ENCODE peak calls at places on chromosomes 5 and 9, in eight cellular contexts. D is HCT116; B is GM23248; W is brain microvascular endothelial cell; V is psoas muscle; H is neuronal stem cell; L is CD4-positive, CD25-positive, alpha-beta regulatory T cell; R is uterus. M is an unnamed sample. For H3K27me3, the result is how much of the 10 kb centered on the place peaks cover.

GRCh38 chr5:81167544-81167943 is 65.6 kb upstream of the CKMT2 start:
- DNase-seq in D (no peak), B (no peak), W (no peak), V (no peak), H (no peak), L (no peak), R (no peak), M (no peak)

GRCh38 chr9:93270976-93271375 is 87.0 kb downstream of the WNK2 start:
- DNase-seq in D (no peak), B (no peak), W (no peak), V (no peak), H (no peak), L (no peak), R (no peak), M (no peak)

GRCh38 chr9:4356306-4356705 is 56.4 kb upstream of the GLIS3 start:
- DNase-seq in D (no peak), B (no peak), W (no peak), V (no peak), H (no peak), L (no peak), R (no peak), M (no peak)

GRCh38 chr5:138654281-138654867 is 79.2 kb upstream of the HSPA9 start:
- DNase-seq in D (no peak), B (peak), W (peak), V (no peak), H (no peak), L (peak), R (no peak), M (peak)

GRCh38 chr9:21996438-21996837 is 1.8 kb downstream of the CDKN2B-AS1 start:
- DNase-seq in D (no peak), B (no peak), W (no peak), V (no peak), H (no peak), L (no peak), R (no peak), M (no peak)

GRCh38 chr5:96661101-96661840 is 905 bp upstream of the CAST start:
- DNase-seq in D (no peak), B (peak), W (peak), V (peak), H (peak), L (peak), R (peak), M (peak)

GRCh38 chr9:88266416-88266815 is 121.8 kb upstream of the SPIN1 start:
- DNase-seq in D (no peak), B (no peak), W (no peak), V (no peak), H (no peak), L (no peak), R (no peak), M (no peak)

GRCh38 chr9:83554278-83554677 is 16.1 kb upstream of the FRMD3 start:
- DNase-seq in D (no peak), B (no peak), W (no peak), V (peak), H (no peak), L (no peak), R (no peak), M (no peak)

GRCh38 chr5:119063579-119064379 is 7.1 kb upstream of the DMXL1 start:
- DNase-seq in D (no peak), B (peak), W (no peak), V (no peak), H (no peak), L (no peak), R (no peak), M (no peak)

GRCh38 chr9:91047993-91048607 is 246.5 kb downstream of the SYK start:
- DNase-seq in D (no peak), B (peak), W (peak), V (no peak), H (no peak), L (no peak), R (no peak), M (no peak)

GRCh38 chr5:88515881-88516819 is 247.5 kb upstream of the TMEM161B start:
- DNase-seq in D (no peak), B (no peak), W (no peak), V (no peak), H (no peak), L (no peak), R (no peak), M (no peak)

GRCh38 chr5:67038817-67039603 is 157.6 kb downstream of the CD180 start:
- DNase-seq in D (no peak), B (peak), W (peak), V (no peak), H (no peak), L (no peak), R (no peak), M (no peak)

GRCh38 chr9:22446589-22446949 is at the start of gene DMRTA1:
- DNase-seq in D (no peak), B (peak), W (peak), V (peak), H (no peak), L (no peak), R (peak), M (no peak)

GRCh38 chr9:129703667-129704355 is 38.4 kb downstream of the PRRX2 start:
- DNase-seq in D (no peak), B (peak), W (no peak), V (no peak), H (no peak), L (no peak), R (peak), M (no peak)

GRCh38 chr5:151092750-151093149 is 11.9 kb upstream of the TNIP1 start:
- DNase-seq in D (no peak), B (peak), W (peak), V (peak), H (no peak), L (no peak), R (no peak), M (no peak)

GRCh38 chr9:128911529-128912035 is 9.2 kb upstream of the PHYHD1 start:
- DNase-seq in D (no peak), B (peak), W (peak), V (peak), H (no peak), L (no peak), R (peak), M (no peak)

GRCh38 chr5:6286404-6286803 is 91.9 kb downstream of the MED10 start:
- DNase-seq in D (no peak), B (no peak), W (no peak), V (no peak), H (no peak), L (no peak), R (no peak), M (no peak)

GRCh38 chr5:151075698-151076331 is 5.0 kb downstream of the TNIP1 start:
- DNase-seq in D (no peak), B (peak), W (peak), V (peak), H (no peak), L (no peak), R (no peak), M (no peak)

GRCh38 chr5:154611341-154611767 is 133.3 kb upstream of the HAND1 start:
- DNase-seq in D (no peak), B (peak), W (no peak), V (no peak), H (no peak), L (no peak), R (no peak), M (no peak)

GRCh38 chr9:114321759-114322158 is 1.1 kb upstream of the ORM1 start:
- DNase-seq in D (no peak), B (peak), W (peak), V (no peak), H (no peak), L (no peak), R (no peak), M (no peak)

GRCh38 chr9:36363448-36363847 is 36.6 kb downstream of the RNF38 start:
- DNase-seq in D (no peak), B (no peak), W (no peak), V (no peak), H (no peak), L (no peak), R (no peak), M (no peak)

GRCh38 chr5:108003178-108003577 is 332.4 kb upstream of the EFNA5 start:
- DNase-seq in D (no peak), B (peak), W (peak), V (no peak), H (no peak), L (no peak), R (no peak), M (no peak)

GRCh38 chr9:73813546-73813945 is 661.9 kb downstream of the ANXA1 start:
- DNase-seq in D (no peak), B (no peak), W (no peak), V (no peak), H (no peak), L (no peak), R (no peak), M (no peak)

GRCh38 chr5:65796269-65796668 is 74.3 kb downstream of the NLN start:
- DNase-seq in D (no peak), B (peak), W (no peak), V (no peak), H (no peak), L (no peak), R (no peak), M (no peak)

GRCh38 chr9:130675396-130675795 is 11.0 kb downstream of the PRDM12 start:
- DNase-seq in D (no peak), B (no peak), W (no peak), V (no peak), H (no peak), L (no peak), R (no peak), M (no peak)

GRCh38 chr9:94014845-94015244 is 59.7 kb upstream of the BARX1 start:
- DNase-seq in D (no peak), B (no peak), W (no peak), V (no peak), H (no peak), L (no peak), R (no peak), M (no peak)

GRCh38 chr5:129241755-129242154 is 147.2 kb downstream of the ISOC1 start:
- DNase-seq in D (no peak), B (no peak), W (no peak), V (no peak), H (no peak), L (no peak), R (no peak), M (no peak)

GRCh38 chr5:137836997-137837396 is 30.7 kb upstream of the MYOT start:
- DNase-seq in D (no peak), B (peak), W (peak), V (no peak), H (no peak), L (no peak), R (no peak), M (no peak)

GRCh38 chr9:1460143-1460769 is 410.1 kb downstream of the DMRT2 start:
- DNase-seq in D (no peak), B (peak), W (no peak), V (no peak), H (no peak), L (no peak), R (no peak), M (no peak)

GRCh38 chr9:95045751-95046150 is 271.8 kb downstream of the FANCC start:
- DNase-seq in D (no peak), B (no peak), W (no peak), V (no peak), H (no peak), L (no peak), R (no peak), M (no peak)

GRCh38 chr9:95048225-95049087 is 269.1 kb downstream of the FANCC start:
- DNase-seq in D (no peak), B (peak), W (no peak), V (peak), H (peak), L (peak), R (peak), M (peak)

GRCh38 chr9:95053611-95054440 is 263.7 kb downstream of the FANCC start:
- DNase-seq in D (no peak), B (peak), W (no peak), V (no peak), H (no peak), L (no peak), R (no peak), M (no peak)

GRCh38 chr9:95047452-95048224 is 269.9 kb downstream of the FANCC start:
- DNase-seq in D (no peak), B (no peak), W (no peak), V (no peak), H (no peak), L (no peak), R (no peak), M (no peak)

GRCh38 chr9:95049761-95050160 is 267.7 kb downstream of the FANCC start:
- DNase-seq in D (no peak), B (peak), W (no peak), V (no peak), H (no peak), L (no peak), R (no peak), M (no peak)
- H3K27me3 ChIP-seq in D (under half), B (under half), W (under half), V (under half), H (under half), L (under half), R (under half), M (under half)

GRCh38 chr9:33172735-33173238 is 5.7 kb upstream of the B4GALT1 start:
- DNase-seq in D (no peak), B (no peak), W (no peak), V (no peak), H (no peak), L (no peak), R (no peak), M (no peak)
- H3K27ac ChIP-seq in D (no peak), B (peak), W (no peak), V (no peak), H (no peak), L (no peak), R (no peak), M (no peak)

GRCh38 chr9:121268598-121269029 is 652 bp downstream of the GSN start:
- DNase-seq in D (no peak), B (peak), W (no peak), V (peak), H (no peak), L (no peak), R (no peak), M (no peak)

GRCh38 chr9:121269030-121269887 is 1.3 kb downstream of the GSN start:
- DNase-seq in D (no peak), B (peak), W (no peak), V (peak), H (no peak), L (no peak), R (peak), M (no peak)

GRCh38 chr9:121266356-121266755 is 1.6 kb upstream of the GSN start:
- DNase-seq in D (no peak), B (no peak), W (no peak), V (no peak), H (no peak), L (no peak), R (no peak), M (no peak)

GRCh38 chr9:121266906-121267650 is 884 bp upstream of the GSN start:
- DNase-seq in D (no peak), B (no peak), W (no peak), V (peak), H (no peak), L (no peak), R (no peak), M (no peak)

DNA sequence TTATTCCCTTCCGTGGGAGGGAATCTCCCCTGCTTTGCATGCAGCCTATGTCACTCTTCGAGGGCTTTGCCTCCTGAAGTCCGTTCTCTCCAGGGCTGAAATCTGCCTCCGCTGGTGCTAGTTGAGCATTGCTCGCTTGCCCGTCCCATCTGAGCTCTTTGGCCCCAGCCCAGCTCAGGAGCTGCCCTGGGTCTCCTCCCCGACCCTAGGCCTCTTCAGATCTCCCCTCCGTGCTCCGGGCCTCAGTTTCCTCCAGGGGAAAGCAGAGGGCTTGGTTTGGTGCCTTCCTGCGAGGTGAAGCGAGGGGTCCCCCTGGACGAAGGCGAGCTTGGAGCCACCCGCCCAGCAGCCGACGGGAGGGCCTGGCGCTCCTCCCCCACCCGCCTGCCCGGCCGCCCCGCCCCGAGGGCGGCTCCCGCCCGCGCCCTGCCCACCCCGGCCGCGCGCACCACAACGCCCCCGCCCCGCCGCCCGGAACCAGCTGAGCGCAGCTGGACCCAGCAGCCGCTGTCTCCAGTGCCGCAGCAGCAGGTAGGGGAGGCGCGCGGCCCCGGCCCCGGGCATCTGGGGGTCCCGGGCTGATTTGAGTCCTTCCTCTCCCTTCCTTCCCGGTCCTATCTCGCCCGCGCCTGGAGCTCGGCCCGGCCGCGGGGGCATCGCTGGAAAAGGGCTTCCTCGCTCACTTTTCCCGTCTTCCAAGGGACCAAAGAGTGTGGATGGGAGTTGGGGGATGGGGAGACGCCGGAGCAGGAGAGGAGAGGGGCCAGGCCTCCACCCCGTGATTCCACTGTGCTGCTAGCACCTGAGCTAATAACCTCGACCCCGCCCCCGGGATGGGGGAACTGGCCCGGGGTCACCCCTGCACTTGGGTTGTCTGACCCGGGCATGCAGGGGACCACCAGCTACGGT is at the start of gene GSN:
- DNase-seq in D (no peak), B (peak), W (no peak), V (peak), H (no peak), L (peak), R (peak), M (peak)
- H3K27me3 ChIP-seq in D (under half), B (under half), W (under half), V (under half), H (under half), L (under half), R (under half), M (under half)

DNA sequence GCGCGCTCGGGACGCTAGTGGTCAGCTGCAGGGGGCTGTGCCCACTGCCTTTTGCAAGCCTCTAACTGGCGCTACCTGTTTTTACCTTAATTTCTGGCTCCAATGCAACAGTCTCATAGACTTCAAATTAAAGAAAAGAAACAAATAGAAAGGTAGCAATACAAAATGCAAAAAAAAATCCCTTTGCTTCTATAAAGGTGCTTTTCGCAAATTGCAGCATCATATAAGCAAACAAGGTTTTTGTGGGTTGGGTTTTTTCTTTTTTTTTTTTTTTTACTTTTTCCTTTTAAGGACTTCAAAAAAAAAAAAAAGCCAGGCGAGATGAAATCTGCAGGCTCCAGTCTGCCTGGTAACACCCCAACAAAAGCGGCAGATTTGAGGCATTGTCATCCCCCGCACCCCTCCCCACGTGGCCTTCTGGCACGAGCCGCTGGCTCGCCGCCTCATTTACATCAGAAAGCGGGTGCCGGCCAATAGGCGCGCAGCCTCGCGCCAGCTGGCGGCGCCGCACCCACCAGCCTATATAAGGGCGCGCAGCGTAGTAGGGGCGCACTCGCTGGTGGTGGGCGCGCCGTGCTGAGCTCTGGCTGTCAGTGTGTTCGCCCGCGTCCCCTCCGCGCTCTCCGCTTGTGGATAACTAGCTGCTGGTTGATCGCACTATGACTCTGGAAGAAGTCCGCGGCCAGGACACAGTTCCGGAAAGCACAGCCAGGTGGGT is at the start of gene GADD45G:
- DNase-seq in D (no peak), B (peak), W (peak), V (peak), H (peak), L (peak), R (peak), M (peak)
- H3K27ac ChIP-seq in D (peak), B (peak), W (peak), V (peak), H (no peak), L (peak), R (peak), M (peak)

GRCh38 chr5:10563132-10563939 is 534 bp upstream of the ANKRD33B start:
- DNase-seq in D (no peak), B (peak), W (peak), V (peak), H (peak), L (peak), R (peak), M (no peak)
- H3K27me3 ChIP-seq in D (under half), B (under half), W (under half), V (under half), H (under half), L (under half), R (under half), M (under half)

DNA sequence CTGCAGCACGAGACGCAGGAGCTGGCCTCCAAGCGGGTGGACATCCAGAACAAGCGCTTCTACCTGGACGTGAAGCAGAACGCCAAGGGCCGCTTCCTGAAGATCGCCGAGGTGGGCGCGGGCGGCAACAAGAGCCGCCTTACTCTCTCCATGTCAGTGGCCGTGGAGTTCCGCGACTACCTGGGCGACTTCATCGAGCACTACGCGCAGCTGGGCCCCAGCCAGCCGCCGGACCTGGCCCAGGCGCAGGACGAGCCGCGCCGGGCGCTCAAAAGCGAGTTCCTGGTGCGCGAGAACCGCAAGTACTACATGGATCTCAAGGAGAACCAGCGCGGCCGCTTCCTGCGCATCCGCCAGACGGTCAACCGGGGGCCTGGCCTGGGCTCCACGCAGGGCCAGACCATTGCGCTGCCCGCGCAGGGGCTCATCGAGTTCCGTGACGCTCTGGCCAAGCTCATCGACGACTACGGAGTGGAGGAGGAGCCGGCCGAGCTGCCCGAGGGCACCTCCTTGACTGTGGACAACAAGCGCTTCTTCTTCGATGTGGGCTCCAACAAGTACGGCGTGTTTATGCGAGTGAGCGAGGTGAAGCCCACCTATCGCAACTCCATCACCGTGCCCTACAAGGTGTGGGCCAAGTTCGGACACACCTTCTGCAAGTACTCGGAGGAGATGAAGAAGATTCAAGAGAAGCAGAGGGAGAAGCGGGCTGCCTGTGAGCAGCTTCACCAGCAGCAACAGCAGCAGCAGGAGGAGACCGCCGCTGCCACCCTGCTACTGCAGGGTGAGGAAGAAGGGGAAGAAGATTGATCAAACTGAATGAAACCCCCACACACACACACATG is 654 bp downstream of the PURA start:
- DNase-seq in D (no peak), B (peak), W (peak), V (peak), H (peak), L (peak), R (peak), M (peak)
- H3K27ac ChIP-seq in D (peak), B (peak), W (peak), V (peak), H (no peak), L (peak), R (peak), M (peak)

DNA sequence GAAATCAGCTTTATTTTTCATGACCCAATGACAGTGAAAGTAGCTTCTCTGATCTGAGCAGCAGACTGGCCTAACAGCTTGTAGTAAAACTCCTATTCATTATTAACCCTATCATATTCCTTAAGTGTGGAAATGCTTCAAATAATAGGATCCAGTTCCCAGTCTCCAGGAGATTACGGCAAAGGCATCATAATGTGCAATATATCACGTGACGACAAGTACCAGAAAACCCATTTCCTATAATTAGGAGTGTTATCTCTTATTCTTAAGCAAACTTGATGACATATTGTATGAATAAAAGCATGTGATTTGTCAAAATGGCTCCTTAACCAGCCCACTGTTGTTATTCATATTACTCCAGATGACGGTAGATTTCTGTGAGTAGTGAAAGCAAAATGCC is 2.9 kb downstream of the SV2C start:
- DNase-seq in D (no peak), B (no peak), W (no peak), V (no peak), H (no peak), L (no peak), R (no peak), M (no peak)
- H3K27me3 ChIP-seq in D (under half), B (half or more), W (half or more), V (half or more), H (under half), L (under half), R (under half), M (half or more)